ENCODE peak calls at places on chromosomes 5 and 9, in four cellular contexts. One of them, this sample, is unnamed.

GRCh38 chr9:105007143-105007542 is 79.2 kb upstream of the ABCA1 start:
- DNase-seq in HCT116: no peak
- DNase-seq in GM12878: no peak
- DNase-seq in H1: no peak
- DNase-seq in this sample: no peak

GRCh38 chr5:158389786-158390185 is 530.8 kb upstream of the CLINT1 start:
- DNase-seq in H1: no peak
- DNase-seq in HCT116: no peak
- DNase-seq in GM12878: no peak
- DNase-seq in this sample: no peak

GRCh38 chr9:89622933-89623861 is 18.4 kb downstream of the GADD45G start:
- DNase-seq in H1: no peak
- DNase-seq in GM12878: no peak
- DNase-seq in HCT116: no peak
- DNase-seq in this sample: no peak

GRCh38 chr5:44245936-44246335 is 143.3 kb downstream of the FGF10 start:
- DNase-seq in GM12878: no peak
- DNase-seq in HCT116: no peak
- DNase-seq in H1: no peak
- DNase-seq in this sample: no peak

GRCh38 chr5:76999451-76999850 is 30.8 kb upstream of the AGGF1 start:
- DNase-seq in GM12878: no peak
- DNase-seq in H1: no peak
- DNase-seq in HCT116: no peak
- DNase-seq in this sample: no peak

GRCh38 chr5:36607838-36608783 is 1.7 kb downstream of the SLC1A3 start:
- DNase-seq in GM12878: no peak
- DNase-seq in H1: no peak
- DNase-seq in HCT116: no peak
- DNase-seq in this sample: no peak

GRCh38 chr9:130537346-130538050 is 41.9 kb upstream of the FUBP3 start:
- DNase-seq in HCT116: no peak
- DNase-seq in H1: no peak
- DNase-seq in GM12878: no peak
- DNase-seq in this sample: peak

GRCh38 chr5:175657593-175658271 is at the start of gene HRH2:
- DNase-seq in GM12878: no peak
- DNase-seq in HCT116: no peak
- DNase-seq in H1: peak
- DNase-seq in this sample: no peak

GRCh38 chr5:33423018-33423630 is 17.6 kb upstream of the TARS1 start:
- DNase-seq in HCT116: peak
- DNase-seq in H1: no peak
- DNase-seq in GM12878: no peak
- DNase-seq in this sample: no peak

GRCh38 chr9:136052433-136052880 is 42.6 kb downstream of the NACC2 start:
- DNase-seq in HCT116: no peak
- DNase-seq in GM12878: no peak
- DNase-seq in H1: no peak
- DNase-seq in this sample: no peak

GRCh38 chr5:136246122-136246521 is 53.2 kb upstream of the SMIM32 start:
- DNase-seq in GM12878: no peak
- DNase-seq in HCT116: no peak
- DNase-seq in H1: no peak
- DNase-seq in this sample: no peak

GRCh38 chr5:131109540-131110255 is 55.4 kb downstream of the HINT1 start:
- DNase-seq in H1: no peak
- DNase-seq in HCT116: peak
- DNase-seq in GM12878: peak
- DNase-seq in this sample: peak

GRCh38 chr5:43061352-43061751 is 21.2 kb upstream of the ANXA2R start:
- DNase-seq in GM12878: no peak
- DNase-seq in H1: no peak
- DNase-seq in HCT116: no peak
- DNase-seq in this sample: no peak

GRCh38 chr9:14136047-14136446 is 177.9 kb downstream of the NFIB start:
- DNase-seq in H1: no peak
- DNase-seq in GM12878: no peak
- DNase-seq in HCT116: no peak
- DNase-seq in this sample: no peak

DNA sequence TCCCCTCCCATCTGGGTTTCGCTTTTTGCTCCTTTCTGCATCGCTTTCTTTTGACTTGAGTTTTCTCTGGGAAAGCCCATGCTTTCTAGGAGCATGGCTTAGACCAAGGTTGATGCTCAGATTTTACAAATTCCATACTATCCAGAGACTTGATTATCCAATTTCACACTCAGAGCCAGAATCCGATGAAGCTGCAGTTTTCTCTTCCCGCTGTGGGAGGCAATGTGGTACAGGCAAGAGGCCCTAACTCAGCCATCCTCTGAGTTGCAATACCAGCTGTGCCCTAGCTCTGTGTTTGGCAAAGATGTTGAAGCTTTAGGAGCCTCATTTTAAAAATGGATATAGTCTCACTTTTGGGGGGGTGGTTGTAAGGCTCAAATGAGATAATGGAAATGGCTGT is 85.1 kb downstream of the BRINP1 start:
- DNase-seq in HCT116: no peak
- DNase-seq in H1: no peak
- DNase-seq in GM12878: no peak
- DNase-seq in this sample: no peak
- TF ChIP-seq EGR1 in HCT116: no peak
- TF ChIP-seq EGR1 in H1: no peak
- TF ChIP-seq EGR1 in GM12878: no peak
- TF ChIP-seq EGR1 in this sample: no peak

GRCh38 chr5:50501510-50502209 is 60.6 kb upstream of the EMB start:
- DNase-seq in H1: no peak
- DNase-seq in HCT116: no peak
- DNase-seq in GM12878: peak
- DNase-seq in this sample: no peak
- TF ChIP-seq EGR1 in H1: no peak
- TF ChIP-seq EGR1 in HCT116: no peak
- TF ChIP-seq EGR1 in GM12878: no peak
- TF ChIP-seq EGR1 in this sample: no peak

DNA sequence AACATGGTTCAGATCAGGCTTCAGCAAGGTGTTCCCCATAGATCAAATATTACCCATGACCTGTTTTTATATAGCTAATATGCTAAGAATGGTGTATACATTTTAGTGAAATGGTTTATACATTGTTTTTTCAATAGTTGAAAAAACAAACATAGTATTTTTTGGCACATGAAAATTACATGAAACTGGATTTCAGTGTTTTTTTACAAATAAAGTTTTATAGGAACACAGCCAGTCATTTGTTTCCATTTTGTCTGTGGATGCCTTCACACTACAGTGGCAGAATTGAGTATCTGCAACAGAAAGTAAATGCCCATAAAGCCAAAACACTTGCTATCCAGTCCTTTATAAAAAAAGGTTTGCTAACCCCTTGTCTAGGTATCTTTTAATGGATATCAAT is 134.5 kb upstream of the TNFAIP8 start:
- DNase-seq in HCT116: no peak
- DNase-seq in GM12878: no peak
- DNase-seq in H1: no peak
- DNase-seq in this sample: no peak
- TF ChIP-seq EGR1 in HCT116: no peak
- TF ChIP-seq EGR1 in GM12878: no peak
- TF ChIP-seq EGR1 in H1: no peak
- TF ChIP-seq EGR1 in this sample: no peak

GRCh38 chr9:113542741-113543140 is 79.2 kb downstream of the RGS3 start:
- DNase-seq in H1: no peak
- DNase-seq in GM12878: no peak
- DNase-seq in HCT116: no peak
- DNase-seq in this sample: no peak

GRCh38 chr9:113543286-113544000 is 79.9 kb downstream of the RGS3 start:
- DNase-seq in GM12878: no peak
- DNase-seq in H1: no peak
- DNase-seq in HCT116: no peak
- DNase-seq in this sample: no peak

GRCh38 chr9:113542016-113542415 is 78.5 kb downstream of the RGS3 start:
- DNase-seq in GM12878: no peak
- DNase-seq in H1: no peak
- DNase-seq in HCT116: no peak
- DNase-seq in this sample: no peak

GRCh38 chr9:113540466-113540865 is 76.9 kb downstream of the RGS3 start:
- DNase-seq in HCT116: no peak
- DNase-seq in GM12878: no peak
- DNase-seq in H1: no peak
- DNase-seq in this sample: no peak

GRCh38 chr9:113541019-113541900 is 77.7 kb downstream of the RGS3 start:
- DNase-seq in GM12878: no peak
- DNase-seq in HCT116: peak
- DNase-seq in H1: peak
- DNase-seq in this sample: peak
- TF ChIP-seq EGR1 in GM12878: no peak
- TF ChIP-seq EGR1 in HCT116: no peak
- TF ChIP-seq EGR1 in H1: no peak
- TF ChIP-seq EGR1 in this sample: no peak

GRCh38 chr5:123502120-123502519 is 9.9 kb upstream of the CSNK1G3 start:
- DNase-seq in H1: no peak
- DNase-seq in GM12878: no peak
- DNase-seq in HCT116: no peak
- DNase-seq in this sample: no peak

GRCh38 chr5:123490974-123491373 is 21.0 kb upstream of the CSNK1G3 start:
- DNase-seq in HCT116: no peak
- DNase-seq in H1: no peak
- DNase-seq in GM12878: no peak
- DNase-seq in this sample: no peak

GRCh38 chr5:123500476-123500875 is 11.5 kb upstream of the CSNK1G3 start:
- DNase-seq in GM12878: no peak
- DNase-seq in H1: no peak
- DNase-seq in HCT116: no peak
- DNase-seq in this sample: no peak

DNA sequence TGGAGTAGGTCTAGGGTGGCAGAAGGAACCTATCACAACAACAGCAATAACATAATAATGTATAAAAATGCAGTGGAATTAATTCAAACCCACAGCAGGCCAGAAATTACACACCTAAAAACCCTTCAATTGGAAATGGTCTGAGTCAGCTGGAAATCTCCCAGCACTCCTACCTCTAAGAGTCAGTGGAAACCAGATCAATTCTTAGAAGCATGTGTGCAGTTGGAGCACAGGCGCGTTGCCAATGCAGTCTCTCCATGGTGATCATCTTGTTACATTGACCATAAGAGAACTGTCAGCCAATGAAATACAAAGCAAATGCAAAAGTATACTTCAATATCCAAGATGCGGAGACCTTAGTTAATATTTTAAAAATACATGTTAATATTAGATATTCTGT is 15.1 kb upstream of the CSNK1G3 start:
- DNase-seq in HCT116: no peak
- DNase-seq in GM12878: no peak
- DNase-seq in H1: no peak
- DNase-seq in this sample: no peak
- TF ChIP-seq EGR1 in HCT116: no peak
- TF ChIP-seq EGR1 in GM12878: no peak
- TF ChIP-seq EGR1 in H1: no peak
- TF ChIP-seq EGR1 in this sample: no peak

DNA sequence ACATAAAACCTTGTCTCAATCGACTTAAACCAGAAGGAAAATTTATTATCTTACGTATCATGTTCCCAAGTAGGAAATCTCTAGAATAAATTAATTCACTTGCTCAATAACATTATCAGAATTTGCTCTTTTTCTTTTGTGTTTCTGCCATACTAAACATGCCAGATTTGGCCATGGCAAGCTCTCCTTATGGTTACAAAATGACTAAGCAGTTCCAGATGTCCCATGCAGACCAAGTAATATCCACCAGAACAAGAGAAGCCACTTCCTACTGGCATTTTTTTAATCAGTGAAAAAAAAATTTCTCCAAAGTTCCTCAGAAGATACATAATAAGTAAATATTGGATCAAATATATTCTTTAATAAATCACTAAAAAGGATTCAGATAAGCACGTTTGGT is 25.2 kb upstream of the ADAMTS6 start:
- DNase-seq in H1: no peak
- DNase-seq in GM12878: no peak
- DNase-seq in HCT116: no peak
- DNase-seq in this sample: no peak
- TF ChIP-seq EGR1 in H1: no peak
- TF ChIP-seq EGR1 in GM12878: no peak
- TF ChIP-seq EGR1 in HCT116: no peak
- TF ChIP-seq EGR1 in this sample: no peak

DNA sequence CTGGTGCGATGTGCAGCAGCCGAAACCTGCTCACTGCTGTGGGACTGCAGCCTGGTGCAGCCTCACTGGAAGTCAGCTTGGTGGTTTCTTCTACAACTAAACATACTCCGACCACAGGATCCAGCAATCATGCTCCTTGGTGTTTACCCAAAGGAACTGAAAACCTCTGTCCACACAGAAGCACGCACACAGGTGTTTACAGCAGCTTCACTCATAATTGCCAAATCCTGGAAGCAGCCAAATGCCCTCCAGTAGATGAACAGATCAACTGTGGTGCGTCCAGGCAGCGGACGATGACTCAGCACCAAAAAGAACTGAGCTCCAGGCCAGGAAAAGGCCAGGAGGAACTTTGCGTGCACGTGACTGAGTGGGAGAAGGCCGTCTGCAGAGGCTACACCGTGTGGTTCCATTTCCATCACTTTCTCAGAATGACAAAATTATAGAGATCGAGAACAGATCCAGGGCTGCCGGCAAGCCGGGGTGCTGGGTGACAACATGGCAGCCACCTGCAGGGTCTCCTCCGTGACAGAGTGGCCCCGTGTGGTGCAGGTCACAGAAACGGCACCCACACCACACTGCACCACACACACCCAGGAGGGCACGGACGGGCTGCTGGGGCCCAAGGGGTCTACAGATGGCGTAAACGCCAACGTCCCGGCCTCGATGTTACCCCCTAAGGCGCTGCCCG is 23.1 kb upstream of the NSMF start:
- DNase-seq in H1: no peak
- DNase-seq in HCT116: no peak
- DNase-seq in GM12878: peak
- DNase-seq in this sample: peak
- TF ChIP-seq EGR1 in H1: no peak
- TF ChIP-seq EGR1 in HCT116: no peak
- TF ChIP-seq EGR1 in GM12878: no peak
- TF ChIP-seq EGR1 in this sample: peak

DNA sequence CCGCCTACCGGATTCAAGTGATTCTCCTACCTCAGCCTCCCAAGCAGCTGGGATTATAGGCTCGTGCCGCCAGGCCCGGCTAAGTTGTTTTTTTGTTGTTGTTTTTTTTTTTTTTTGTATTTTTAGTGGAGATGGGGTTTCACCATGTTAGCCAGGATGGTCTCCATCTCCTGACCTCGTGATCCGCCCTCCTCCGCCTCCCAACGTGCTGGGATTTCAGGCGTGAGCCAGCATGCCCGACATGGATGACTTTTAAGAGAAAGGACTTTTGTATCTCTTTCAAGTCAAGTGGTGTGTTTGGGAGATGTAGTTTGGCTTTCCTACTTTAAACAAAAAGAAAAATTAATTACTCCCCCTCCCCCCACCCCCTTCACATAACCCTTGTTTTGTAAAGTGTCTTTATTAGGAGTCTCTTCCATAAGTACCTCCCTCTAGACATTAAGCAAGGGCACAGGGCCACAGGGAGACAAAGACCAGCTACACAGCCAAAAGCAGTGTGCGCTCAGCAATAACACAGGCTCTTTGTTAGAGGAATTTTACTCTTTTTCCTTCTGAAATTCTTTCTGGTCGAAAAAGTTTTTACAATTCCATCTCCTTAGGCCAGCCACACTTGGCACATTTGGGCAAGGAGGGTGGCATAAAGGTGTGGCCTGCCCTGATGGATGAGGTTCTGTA is 31.2 kb downstream of the JAKMIP2 start:
- DNase-seq in GM12878: no peak
- DNase-seq in H1: no peak
- DNase-seq in HCT116: no peak
- DNase-seq in this sample: no peak
- TF ChIP-seq EGR1 in GM12878: no peak
- TF ChIP-seq EGR1 in H1: no peak
- TF ChIP-seq EGR1 in HCT116: no peak
- TF ChIP-seq EGR1 in this sample: no peak

This sample was measured in K562.